ENCODE peak calls at places on chromosomes 4 and X, in five cellular contexts. One of them, this sample, is unnamed.

GRCh38 chrX:119690921-119691716 is 1.8 kb downstream of the SEPTIN6 start:
- DNase-seq in left lung: no peak
- DNase-seq in adrenal gland: peak; percentile 93
- DNase-seq in WERI-Rb-1: no peak
- DNase-seq in fibroblast of villous mesenchyme: peak; percentile 65
- DNase-seq in this sample: no peak

GRCh38 chr4:534576-535151 is 35.7 kb downstream of the PIGG start:
- DNase-seq in left lung: no peak
- DNase-seq in adrenal gland: peak; percentile 35
- DNase-seq in WERI-Rb-1: no peak
- DNase-seq in fibroblast of villous mesenchyme: no peak
- DNase-seq in this sample: no peak

GRCh38 chr4:139838811-139839210 is 173.2 kb downstream of the MGST2 start:
- DNase-seq in left lung: no peak
- DNase-seq in adrenal gland: no peak
- DNase-seq in WERI-Rb-1: no peak
- DNase-seq in fibroblast of villous mesenchyme: peak; percentile 30
- DNase-seq in this sample: no peak

GRCh38 chr4:1775731-1776500 is 17.2 kb upstream of the FGFR3 start:
- DNase-seq in left lung: no peak
- DNase-seq in adrenal gland: no peak
- DNase-seq in WERI-Rb-1: no peak
- DNase-seq in fibroblast of villous mesenchyme: no peak
- DNase-seq in this sample: no peak

GRCh38 chrX:42783456-42783855 is 5.5 kb upstream of the PPP1R2C start:
- DNase-seq in left lung: no peak
- DNase-seq in adrenal gland: no peak
- DNase-seq in WERI-Rb-1: no peak
- DNase-seq in fibroblast of villous mesenchyme: peak; percentile 34
- DNase-seq in this sample: no peak

GRCh38 chr4:122836941-122837340 is 10.3 kb downstream of the FGF2 start:
- DNase-seq in left lung: no peak
- DNase-seq in adrenal gland: no peak
- DNase-seq in WERI-Rb-1: no peak
- DNase-seq in fibroblast of villous mesenchyme: no peak
- DNase-seq in this sample: no peak

GRCh38 chr4:2432991-2433530 is 14.3 kb downstream of the CFAP99 start:
- DNase-seq in left lung: no peak
- DNase-seq in adrenal gland: no peak
- DNase-seq in WERI-Rb-1: no peak
- DNase-seq in fibroblast of villous mesenchyme: no peak
- DNase-seq in this sample: no peak

GRCh38 chr4:26624042-26624441 is 40.2 kb downstream of the TBC1D19 start:
- DNase-seq in left lung: no peak
- DNase-seq in adrenal gland: no peak
- DNase-seq in WERI-Rb-1: no peak
- DNase-seq in fibroblast of villous mesenchyme: peak; percentile 32
- DNase-seq in this sample: no peak

GRCh38 chrX:97199501-97199900 is 315.8 kb downstream of the RPA4 start:
- DNase-seq in left lung: no peak
- DNase-seq in adrenal gland: no peak
- DNase-seq in WERI-Rb-1: no peak
- DNase-seq in fibroblast of villous mesenchyme: peak; percentile 24
- DNase-seq in this sample: no peak

GRCh38 chr4:74794341-74794801 is at the start of gene BTC:
- DNase-seq in left lung: peak; percentile 54
- DNase-seq in adrenal gland: peak; percentile 67
- DNase-seq in WERI-Rb-1: peak; percentile 73
- DNase-seq in fibroblast of villous mesenchyme: no peak
- DNase-seq in this sample: peak; percentile 6

GRCh38 chrX:100512471-100512870 is 72.3 kb upstream of the TNMD start:
- DNase-seq in left lung: no peak
- DNase-seq in adrenal gland: no peak
- DNase-seq in WERI-Rb-1: no peak
- DNase-seq in fibroblast of villous mesenchyme: peak; percentile 5
- DNase-seq in this sample: no peak

GRCh38 chr4:145266881-145267280 is 86.5 kb upstream of the OTUD4 start:
- DNase-seq in left lung: no peak
- DNase-seq in adrenal gland: no peak
- DNase-seq in WERI-Rb-1: no peak
- DNase-seq in fibroblast of villous mesenchyme: no peak
- DNase-seq in this sample: no peak

GRCh38 chrX:124902953-124903352 is 416.7 kb upstream of the TEX13C start:
- DNase-seq in left lung: no peak
- DNase-seq in adrenal gland: no peak
- DNase-seq in WERI-Rb-1: no peak
- DNase-seq in fibroblast of villous mesenchyme: no peak
- DNase-seq in this sample: no peak

GRCh38 chrX:84475596-84475995 is 26.7 kb downstream of the HDX start:
- DNase-seq in left lung: no peak
- DNase-seq in adrenal gland: no peak
- DNase-seq in WERI-Rb-1: no peak
- DNase-seq in fibroblast of villous mesenchyme: no peak
- DNase-seq in this sample: no peak
- TF ChIP-seq CTCF in left lung: no peak
- TF ChIP-seq CTCF in adrenal gland: no peak
- TF ChIP-seq CTCF in WERI-Rb-1: no peak
- TF ChIP-seq CTCF in fibroblast of villous mesenchyme: no peak
- TF ChIP-seq CTCF in this sample: no peak

DNA sequence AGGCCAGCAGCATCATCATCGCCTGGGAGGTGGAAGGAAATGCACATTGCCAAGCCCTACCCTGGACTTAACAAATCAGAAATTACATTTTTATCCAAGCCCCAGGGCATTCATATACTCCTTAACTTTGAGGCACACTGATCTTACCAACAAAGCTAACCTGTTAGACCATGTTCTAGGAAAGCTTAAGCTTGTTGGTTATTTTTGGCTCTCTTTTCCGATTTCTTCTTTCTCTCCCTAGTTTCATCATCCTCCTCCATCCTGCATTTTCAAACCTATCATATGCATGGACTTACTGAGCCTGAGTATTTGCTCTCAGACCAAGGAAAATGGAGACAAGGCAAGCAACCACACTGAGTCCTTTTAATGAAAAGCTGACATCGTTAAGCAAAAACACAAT is 133.4 kb downstream of the OPHN1 start:
- DNase-seq in left lung: no peak
- DNase-seq in adrenal gland: no peak
- DNase-seq in WERI-Rb-1: no peak
- DNase-seq in fibroblast of villous mesenchyme: peak; percentile 11
- DNase-seq in this sample: no peak
- H3K4me3 ChIP-seq in left lung: no peak overlapping the region
- H3K4me3 ChIP-seq in adrenal gland: no peak overlapping the region
- H3K4me3 ChIP-seq in WERI-Rb-1: no peak overlapping the region
- H3K4me3 ChIP-seq in fibroblast of villous mesenchyme: no peak overlapping the region
- H3K4me3 ChIP-seq in this sample: no peak overlapping the region

GRCh38 chr4:39446483-39446841 is 12.3 kb downstream of the RPL9 start:
- DNase-seq in left lung: no peak
- DNase-seq in adrenal gland: no peak
- DNase-seq in WERI-Rb-1: no peak
- DNase-seq in fibroblast of villous mesenchyme: no peak
- DNase-seq in this sample: no peak

GRCh38 chr4:39450618-39451017 is 8.1 kb downstream of the RPL9 start:
- DNase-seq in left lung: no peak
- DNase-seq in adrenal gland: no peak
- DNase-seq in WERI-Rb-1: no peak
- DNase-seq in fibroblast of villous mesenchyme: no peak
- DNase-seq in this sample: no peak

GRCh38 chr4:39451423-39452023 is 7.2 kb downstream of the RPL9 start:
- DNase-seq in left lung: no peak
- DNase-seq in adrenal gland: no peak
- DNase-seq in WERI-Rb-1: no peak
- DNase-seq in fibroblast of villous mesenchyme: no peak
- DNase-seq in this sample: no peak

GRCh38 chr4:39442910-39443480 is 15.7 kb downstream of the RPL9 start:
- DNase-seq in left lung: no peak
- DNase-seq in adrenal gland: no peak
- DNase-seq in WERI-Rb-1: no peak
- DNase-seq in fibroblast of villous mesenchyme: no peak
- DNase-seq in this sample: no peak

GRCh38 chr4:39446842-39447573 is 11.7 kb downstream of the RPL9 start:
- DNase-seq in left lung: peak; percentile 62
- DNase-seq in adrenal gland: peak; percentile 84
- DNase-seq in WERI-Rb-1: no peak
- DNase-seq in fibroblast of villous mesenchyme: peak; percentile 58
- DNase-seq in this sample: no peak
- TF ChIP-seq CTCF in left lung: peak; percentile 26
- TF ChIP-seq CTCF in adrenal gland: peak; percentile 17
- TF ChIP-seq CTCF in WERI-Rb-1: no peak
- TF ChIP-seq CTCF in fibroblast of villous mesenchyme: peak; percentile 38
- TF ChIP-seq CTCF in this sample: peak; percentile 19

DNA sequence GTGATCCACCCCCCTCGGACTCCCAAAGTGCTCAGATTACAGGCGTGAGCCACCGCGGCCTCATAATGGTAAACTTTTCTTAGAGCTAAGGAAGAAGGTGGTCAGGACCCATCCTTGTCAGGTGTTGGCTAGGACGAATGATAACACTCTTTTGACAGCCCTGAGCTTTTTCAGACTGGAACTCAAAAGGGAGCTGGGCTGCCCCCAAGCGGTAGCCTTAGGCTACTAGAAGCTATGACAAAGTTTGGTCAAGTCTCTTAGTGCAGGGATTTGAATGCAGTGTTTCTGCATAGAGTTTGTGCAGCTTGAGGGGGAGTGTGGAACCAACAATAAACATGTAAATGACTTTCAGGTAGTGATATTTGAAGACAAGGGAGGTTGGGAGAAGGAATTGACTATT is 11.8 kb upstream of the HSD17B10 start:
- DNase-seq in left lung: peak; percentile 36
- DNase-seq in adrenal gland: peak; percentile 66
- DNase-seq in WERI-Rb-1: peak; percentile 55
- DNase-seq in fibroblast of villous mesenchyme: peak; percentile 38
- DNase-seq in this sample: no peak
- H3K4me3 ChIP-seq in left lung: no peak overlapping the region
- H3K4me3 ChIP-seq in adrenal gland: no peak overlapping the region
- H3K4me3 ChIP-seq in WERI-Rb-1: no peak overlapping the region
- H3K4me3 ChIP-seq in fibroblast of villous mesenchyme: no peak overlapping the region
- H3K4me3 ChIP-seq in this sample: no peak overlapping the region

GRCh38 chr4:113901994-113902787 is 77.3 kb downstream of the ARSJ start:
- DNase-seq in left lung: peak; percentile 70
- DNase-seq in adrenal gland: no peak
- DNase-seq in WERI-Rb-1: no peak
- DNase-seq in fibroblast of villous mesenchyme: no peak
- DNase-seq in this sample: no peak
- TF ChIP-seq CTCF in left lung: no peak
- TF ChIP-seq CTCF in adrenal gland: no peak
- TF ChIP-seq CTCF in WERI-Rb-1: no peak
- TF ChIP-seq CTCF in fibroblast of villous mesenchyme: no peak
- TF ChIP-seq CTCF in this sample: peak; percentile 35

DNA sequence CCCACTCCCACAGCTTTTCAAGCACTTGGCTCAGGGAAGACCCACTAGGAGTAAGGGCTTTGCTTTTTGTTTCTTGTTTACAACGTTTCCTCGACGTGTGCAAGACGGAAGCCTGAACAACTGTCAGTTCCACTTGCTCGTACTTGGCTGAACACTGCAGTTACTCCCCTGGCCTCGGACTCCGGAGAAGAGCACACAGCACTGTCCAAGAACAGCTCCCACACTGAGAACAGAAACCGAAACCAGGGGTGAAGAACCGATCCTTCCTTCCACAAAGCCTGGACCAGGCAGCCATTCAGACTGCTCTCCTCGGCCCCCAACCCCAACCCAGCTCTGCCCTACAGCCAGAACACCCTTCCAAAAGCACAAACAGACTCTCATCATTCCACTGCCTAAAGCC is 25.5 kb downstream of the IRF2 start:
- DNase-seq in left lung: peak; percentile 54
- DNase-seq in adrenal gland: peak; percentile 81
- DNase-seq in WERI-Rb-1: no peak
- DNase-seq in fibroblast of villous mesenchyme: peak; percentile 89
- DNase-seq in this sample: no peak
- H3K4me3 ChIP-seq in left lung: peak overlapping the region; percentile 30
- H3K4me3 ChIP-seq in adrenal gland: peak overlapping the region; percentile 5
- H3K4me3 ChIP-seq in WERI-Rb-1: no peak overlapping the region
- H3K4me3 ChIP-seq in fibroblast of villous mesenchyme: peak overlapping the region; percentile 59
- H3K4me3 ChIP-seq in this sample: peak overlapping the region; percentile 42

DNA sequence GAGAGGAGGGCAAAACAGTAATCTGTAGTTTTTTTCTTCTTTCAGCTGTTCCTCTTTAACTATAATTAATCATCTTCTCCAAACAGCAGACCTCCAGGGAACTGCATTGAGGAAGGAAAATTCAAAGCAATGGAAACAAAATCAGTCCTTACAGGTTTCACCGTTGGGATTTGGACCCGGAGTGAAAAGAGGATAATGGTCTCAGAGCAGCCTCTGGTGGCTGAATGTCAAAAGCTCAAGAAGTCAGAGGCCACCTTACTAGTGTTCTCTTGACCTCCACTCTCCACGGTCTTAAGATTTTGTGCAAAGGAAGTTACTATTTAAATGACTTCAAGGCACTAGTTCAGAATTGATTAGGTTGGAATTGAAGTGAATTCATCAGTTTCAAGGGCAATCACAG is 16.0 kb upstream of the MID1 start:
- DNase-seq in left lung: no peak
- DNase-seq in adrenal gland: peak; percentile 68
- DNase-seq in WERI-Rb-1: peak; percentile 35
- DNase-seq in fibroblast of villous mesenchyme: peak; percentile 54
- DNase-seq in this sample: peak; percentile 31
- TF ChIP-seq CTCF in left lung: peak; percentile 15
- TF ChIP-seq CTCF in adrenal gland: peak; percentile 60
- TF ChIP-seq CTCF in WERI-Rb-1: peak; percentile 74
- TF ChIP-seq CTCF in fibroblast of villous mesenchyme: peak; percentile 72
- TF ChIP-seq CTCF in this sample: peak; percentile 77

GRCh38 chrX:134235236-134235635 is 1.7 kb upstream of the CCDC160 start:
- DNase-seq in left lung: no peak
- DNase-seq in adrenal gland: no peak
- DNase-seq in WERI-Rb-1: no peak
- DNase-seq in fibroblast of villous mesenchyme: no peak
- DNase-seq in this sample: no peak

GRCh38 chrX:134240209-134240608 is 3.2 kb downstream of the CCDC160 start:
- DNase-seq in left lung: no peak
- DNase-seq in adrenal gland: no peak
- DNase-seq in WERI-Rb-1: no peak
- DNase-seq in fibroblast of villous mesenchyme: no peak
- DNase-seq in this sample: no peak

GRCh38 chrX:134237363-134237702 is 351 bp downstream of the CCDC160 start:
- DNase-seq in left lung: no peak
- DNase-seq in adrenal gland: no peak
- DNase-seq in WERI-Rb-1: no peak
- DNase-seq in fibroblast of villous mesenchyme: no peak
- DNase-seq in this sample: no peak

GRCh38 chrX:134239016-134239415 is 2.0 kb downstream of the CCDC160 start:
- DNase-seq in left lung: no peak
- DNase-seq in adrenal gland: no peak
- DNase-seq in WERI-Rb-1: no peak
- DNase-seq in fibroblast of villous mesenchyme: no peak
- DNase-seq in this sample: no peak

DNA sequence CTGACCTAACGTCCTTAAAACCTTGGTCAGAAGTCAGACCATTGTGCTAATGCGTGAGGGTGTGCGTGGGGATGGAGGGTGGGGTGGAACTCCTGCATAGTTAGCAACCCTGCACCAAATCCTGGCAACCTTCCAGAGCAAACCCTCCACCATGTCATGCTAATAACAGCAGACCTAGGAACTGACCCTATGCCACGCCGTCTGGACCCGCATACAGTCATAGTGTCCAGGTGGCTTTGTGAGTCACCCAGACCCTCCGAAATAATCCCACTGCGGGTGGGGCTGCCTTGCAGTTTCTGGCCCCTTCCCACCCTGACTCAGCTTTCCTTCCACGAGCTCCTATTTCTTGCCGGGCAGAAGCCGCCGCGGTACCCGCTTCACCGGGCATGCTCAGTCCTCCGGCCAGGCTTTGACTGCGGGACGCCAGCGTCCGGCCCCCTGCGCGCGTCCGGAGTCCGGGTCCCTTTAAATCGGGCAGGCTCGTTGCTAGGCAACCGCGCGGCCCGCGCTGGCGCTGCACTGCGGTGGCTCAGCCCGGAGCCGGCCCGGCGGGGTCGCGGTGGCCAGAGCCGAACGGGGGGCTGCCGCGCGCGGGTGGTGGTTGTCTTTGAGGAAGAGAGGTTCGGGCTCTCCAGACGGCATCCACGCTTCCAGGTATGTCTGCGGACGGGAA is at the start of gene CCDC160:
- DNase-seq in left lung: peak; percentile 46
- DNase-seq in adrenal gland: peak; percentile 64
- DNase-seq in WERI-Rb-1: peak; percentile 16
- DNase-seq in fibroblast of villous mesenchyme: peak; percentile 18
- DNase-seq in this sample: no peak
- H3K4me3 ChIP-seq in left lung: peak within 1 kb of the TSS; percentile 34
- H3K4me3 ChIP-seq in adrenal gland: no peak within 1 kb of the TSS
- H3K4me3 ChIP-seq in WERI-Rb-1: no peak within 1 kb of the TSS
- H3K4me3 ChIP-seq in fibroblast of villous mesenchyme: peak within 1 kb of the TSS; percentile 46
- H3K4me3 ChIP-seq in this sample: peak within 1 kb of the TSS; percentile 65

This sample was measured in epithelial cell of proximal tubule.